ENCODE peak calls at places on chromosomes 7 and 10, in six cellular contexts. One of them, this sample, is unnamed.

GRCh38 chr7:47085491-47086275 is 496.2 kb downstream of the TNS3 start:
- DNase-seq in thyroid gland: no peak
- DNase-seq in K562: no peak
- DNase-seq in testis: no peak
- DNase-seq in IMR-90: peak
- DNase-seq in right lobe of liver: no peak
- DNase-seq in this sample: no peak

GRCh38 chr7:149286811-149287400 is 24.9 kb downstream of the ZNF783 start:
- DNase-seq in testis: no peak
- DNase-seq in K562: no peak
- DNase-seq in thyroid gland: no peak
- DNase-seq in IMR-90: peak
- DNase-seq in right lobe of liver: peak
- DNase-seq in this sample: no peak

GRCh38 chr7:28062197-28062988 is 118.2 kb downstream of the JAZF1 start:
- DNase-seq in testis: peak
- DNase-seq in right lobe of liver: peak
- DNase-seq in IMR-90: peak
- DNase-seq in K562: peak
- DNase-seq in thyroid gland: peak
- DNase-seq in this sample: peak

GRCh38 chr10:85558533-85558932 is 808.1 kb downstream of the GRID1 start:
- DNase-seq in thyroid gland: no peak
- DNase-seq in IMR-90: no peak
- DNase-seq in K562: no peak
- DNase-seq in testis: no peak
- DNase-seq in right lobe of liver: no peak
- DNase-seq in this sample: no peak

GRCh38 chr10:8365935-8366911 is 311.7 kb downstream of the GATA3 start:
- DNase-seq in right lobe of liver: no peak
- DNase-seq in testis: peak
- DNase-seq in IMR-90: peak
- DNase-seq in K562: no peak
- DNase-seq in thyroid gland: no peak
- DNase-seq in this sample: peak

GRCh38 chr7:70595741-70596574 is 536.0 kb upstream of the GALNT17 start:
- DNase-seq in K562: no peak
- DNase-seq in right lobe of liver: peak
- DNase-seq in thyroid gland: peak
- DNase-seq in IMR-90: no peak
- DNase-seq in testis: peak
- DNase-seq in this sample: no peak

GRCh38 chr7:111558948-111559347 is 3.3 kb downstream of the IMMP2L start:
- DNase-seq in right lobe of liver: no peak
- DNase-seq in K562: no peak
- DNase-seq in thyroid gland: no peak
- DNase-seq in testis: no peak
- DNase-seq in IMR-90: peak
- DNase-seq in this sample: no peak

GRCh38 chr10:124990671-124991625 is 49.0 kb downstream of the ZRANB1 start:
- DNase-seq in thyroid gland: no peak
- DNase-seq in testis: no peak
- DNase-seq in K562: no peak
- DNase-seq in right lobe of liver: peak
- DNase-seq in IMR-90: no peak
- DNase-seq in this sample: no peak

GRCh38 chr10:10821926-10822325 is 195.7 kb upstream of the CELF2 start:
- DNase-seq in IMR-90: no peak
- DNase-seq in K562: no peak
- DNase-seq in testis: no peak
- DNase-seq in thyroid gland: no peak
- DNase-seq in right lobe of liver: no peak
- DNase-seq in this sample: no peak

GRCh38 chr10:116444527-116445142 is 17.0 kb downstream of the PNLIPRP3 start:
- DNase-seq in IMR-90: peak
- DNase-seq in testis: peak
- DNase-seq in thyroid gland: no peak
- DNase-seq in K562: peak
- DNase-seq in right lobe of liver: no peak
- DNase-seq in this sample: no peak

GRCh38 chr10:80535671-80536360 is 1.9 kb upstream of the SH2D4B start:
- DNase-seq in thyroid gland: peak
- DNase-seq in K562: peak
- DNase-seq in right lobe of liver: peak
- DNase-seq in IMR-90: no peak
- DNase-seq in testis: peak
- DNase-seq in this sample: no peak

GRCh38 chr10:117486606-117487005 is 55.9 kb upstream of the EMX2 start:
- DNase-seq in IMR-90: no peak
- DNase-seq in right lobe of liver: no peak
- DNase-seq in testis: no peak
- DNase-seq in K562: no peak
- DNase-seq in thyroid gland: no peak
- DNase-seq in this sample: no peak

GRCh38 chr7:4797858-4798705 is 22.7 kb downstream of the AP5Z1 start:
- DNase-seq in thyroid gland: peak
- DNase-seq in IMR-90: peak
- DNase-seq in testis: peak
- DNase-seq in right lobe of liver: peak
- DNase-seq in K562: peak
- DNase-seq in this sample: no peak

GRCh38 chr10:71040890-71041590 is 152.7 kb upstream of the PCBD1 start:
- DNase-seq in IMR-90: no peak
- DNase-seq in K562: no peak
- DNase-seq in testis: no peak
- DNase-seq in thyroid gland: no peak
- DNase-seq in right lobe of liver: no peak
- DNase-seq in this sample: no peak

GRCh38 chr10:87659571-87660483 is at the start of gene PAPSS2:
- DNase-seq in IMR-90: peak
- DNase-seq in right lobe of liver: peak
- DNase-seq in testis: peak
- DNase-seq in K562: no peak
- DNase-seq in thyroid gland: peak
- DNase-seq in this sample: no peak

GRCh38 chr10:86711957-86712708 is 43.8 kb downstream of the LDB3 start:
- DNase-seq in K562: no peak
- DNase-seq in right lobe of liver: peak
- DNase-seq in thyroid gland: peak
- DNase-seq in testis: peak
- DNase-seq in IMR-90: peak
- DNase-seq in this sample: peak

GRCh38 chr10:44316187-44316921 is 68.5 kb downstream of the CXCL12 start:
- DNase-seq in thyroid gland: no peak
- DNase-seq in testis: peak
- DNase-seq in IMR-90: no peak
- DNase-seq in K562: peak
- DNase-seq in right lobe of liver: no peak
- DNase-seq in this sample: peak

GRCh38 chr7:127683776-127684681 is 32.0 kb downstream of the SND1 start:
- DNase-seq in thyroid gland: no peak
- DNase-seq in IMR-90: no peak
- DNase-seq in K562: no peak
- DNase-seq in right lobe of liver: no peak
- DNase-seq in testis: no peak
- DNase-seq in this sample: no peak

GRCh38 chr10:6843477-6843876 is 263.4 kb upstream of the PRKCQ start:
- DNase-seq in thyroid gland: no peak
- DNase-seq in testis: no peak
- DNase-seq in right lobe of liver: no peak
- DNase-seq in K562: peak
- DNase-seq in IMR-90: no peak
- DNase-seq in this sample: no peak

GRCh38 chr7:129433823-129434171 is 435 bp upstream of the STRIP2 start:
- DNase-seq in right lobe of liver: no peak
- DNase-seq in testis: no peak
- DNase-seq in thyroid gland: no peak
- DNase-seq in K562: no peak
- DNase-seq in IMR-90: no peak
- DNase-seq in this sample: peak

GRCh38 chr7:125355899-125356298 is 426.3 kb upstream of the POT1 start:
- DNase-seq in thyroid gland: no peak
- DNase-seq in K562: no peak
- DNase-seq in testis: no peak
- DNase-seq in IMR-90: no peak
- DNase-seq in right lobe of liver: no peak
- DNase-seq in this sample: no peak

GRCh38 chr10:103333934-103334520 is 16.9 kb downstream of the PCGF6 start:
- DNase-seq in right lobe of liver: no peak
- DNase-seq in K562: no peak
- DNase-seq in IMR-90: peak
- DNase-seq in testis: no peak
- DNase-seq in thyroid gland: no peak
- DNase-seq in this sample: no peak

GRCh38 chr10:6409982-6410694 is 169.9 kb downstream of the PRKCQ start:
- DNase-seq in K562: no peak
- DNase-seq in IMR-90: peak
- DNase-seq in testis: peak
- DNase-seq in thyroid gland: no peak
- DNase-seq in right lobe of liver: no peak
- DNase-seq in this sample: peak

GRCh38 chr10:116720241-116721047 is 21.9 kb downstream of the HSPA12A start:
- DNase-seq in right lobe of liver: no peak
- DNase-seq in thyroid gland: no peak
- DNase-seq in testis: no peak
- DNase-seq in IMR-90: no peak
- DNase-seq in K562: no peak
- DNase-seq in this sample: no peak

GRCh38 chr10:92822060-92822634 is 26.2 kb upstream of the EXOC6 start:
- DNase-seq in thyroid gland: no peak
- DNase-seq in right lobe of liver: no peak
- DNase-seq in testis: no peak
- DNase-seq in K562: peak
- DNase-seq in IMR-90: peak
- DNase-seq in this sample: peak

GRCh38 chr10:100999742-101000601 is at the start of gene LZTS2:
- DNase-seq in K562: peak
- DNase-seq in right lobe of liver: no peak
- DNase-seq in thyroid gland: peak
- DNase-seq in IMR-90: no peak
- DNase-seq in testis: no peak
- DNase-seq in this sample: peak

GRCh38 chr10:100998991-100999741 is 442 bp upstream of the LZTS2 start:
- DNase-seq in thyroid gland: peak
- DNase-seq in right lobe of liver: peak
- DNase-seq in K562: peak
- DNase-seq in testis: peak
- DNase-seq in IMR-90: peak
- DNase-seq in this sample: peak

GRCh38 chr10:101002456-101002855 is 2.8 kb downstream of the LZTS2 start:
- DNase-seq in K562: no peak
- DNase-seq in testis: no peak
- DNase-seq in right lobe of liver: no peak
- DNase-seq in IMR-90: no peak
- DNase-seq in thyroid gland: no peak
- DNase-seq in this sample: no peak

GRCh38 chr10:101000602-101000991 is 989 bp downstream of the LZTS2 start:
- DNase-seq in right lobe of liver: no peak
- DNase-seq in thyroid gland: no peak
- DNase-seq in IMR-90: no peak
- DNase-seq in K562: no peak
- DNase-seq in testis: no peak
- DNase-seq in this sample: no peak

GRCh38 chr10:101001225-101002035 is 1.8 kb downstream of the LZTS2 start:
- DNase-seq in thyroid gland: peak
- DNase-seq in testis: peak
- DNase-seq in K562: no peak
- DNase-seq in IMR-90: peak
- DNase-seq in right lobe of liver: peak
- DNase-seq in this sample: peak
- TF ChIP-seq POLR2A in thyroid gland: peak
- TF ChIP-seq POLR2A in testis: no peak
- TF ChIP-seq POLR2A in K562: no peak
- TF ChIP-seq POLR2A in IMR-90: peak
- TF ChIP-seq POLR2A in right lobe of liver: no peak
- TF ChIP-seq POLR2A in this sample: peak

DNA sequence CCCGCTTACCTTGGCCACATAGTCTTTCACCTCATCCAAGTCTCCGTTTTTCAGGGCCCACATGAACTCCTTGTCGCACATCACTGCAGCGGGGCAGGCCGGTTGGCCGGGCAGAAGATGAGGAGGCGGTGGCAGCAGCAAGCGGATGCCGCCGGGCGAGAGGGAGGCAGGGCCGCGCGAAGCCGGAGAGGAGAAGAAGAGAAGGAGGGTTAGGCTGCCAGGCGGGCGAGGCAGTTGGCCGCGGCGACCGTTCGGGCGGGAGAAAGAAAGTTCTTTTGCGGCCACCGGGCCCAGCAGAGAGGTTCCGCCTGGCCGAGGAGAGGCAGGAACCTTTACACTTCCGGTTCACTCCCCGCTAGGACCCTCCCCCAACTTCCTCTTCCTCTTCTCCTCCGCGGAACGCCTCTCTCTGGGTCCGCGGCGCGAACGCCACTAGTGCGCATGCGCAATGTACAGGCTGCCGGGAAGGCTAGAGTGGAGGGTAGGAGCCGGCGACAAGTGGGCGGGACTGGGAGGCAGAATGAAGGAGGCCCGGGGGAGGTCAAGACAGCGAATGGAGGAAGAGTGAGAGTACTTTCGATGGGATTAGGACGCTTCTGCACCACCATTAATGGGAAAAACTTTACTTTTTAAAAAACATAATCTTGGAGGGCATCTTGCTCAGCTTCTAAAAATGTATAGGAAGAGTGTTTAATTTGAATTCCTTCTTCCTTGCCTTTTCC is at the start of gene MTPN:
- DNase-seq in testis: peak
- DNase-seq in thyroid gland: peak
- DNase-seq in right lobe of liver: peak
- DNase-seq in IMR-90: peak
- DNase-seq in K562: peak
- DNase-seq in this sample: peak
- TF ChIP-seq POLR2A in testis: no peak
- TF ChIP-seq POLR2A in thyroid gland: peak
- TF ChIP-seq POLR2A in right lobe of liver: peak
- TF ChIP-seq POLR2A in IMR-90: peak
- TF ChIP-seq POLR2A in K562: peak
- TF ChIP-seq POLR2A in this sample: peak

GRCh38 chr7:159143780-159144755 is 599 bp downstream of the VIPR2 start:
- DNase-seq in right lobe of liver: no peak
- DNase-seq in IMR-90: no peak
- DNase-seq in testis: peak
- DNase-seq in thyroid gland: no peak
- DNase-seq in K562: no peak
- DNase-seq in this sample: no peak
- TF ChIP-seq POLR2A in right lobe of liver: no peak
- TF ChIP-seq POLR2A in IMR-90: no peak
- TF ChIP-seq POLR2A in testis: no peak
- TF ChIP-seq POLR2A in thyroid gland: no peak
- TF ChIP-seq POLR2A in K562: no peak
- TF ChIP-seq POLR2A in this sample: no peak

DNA sequence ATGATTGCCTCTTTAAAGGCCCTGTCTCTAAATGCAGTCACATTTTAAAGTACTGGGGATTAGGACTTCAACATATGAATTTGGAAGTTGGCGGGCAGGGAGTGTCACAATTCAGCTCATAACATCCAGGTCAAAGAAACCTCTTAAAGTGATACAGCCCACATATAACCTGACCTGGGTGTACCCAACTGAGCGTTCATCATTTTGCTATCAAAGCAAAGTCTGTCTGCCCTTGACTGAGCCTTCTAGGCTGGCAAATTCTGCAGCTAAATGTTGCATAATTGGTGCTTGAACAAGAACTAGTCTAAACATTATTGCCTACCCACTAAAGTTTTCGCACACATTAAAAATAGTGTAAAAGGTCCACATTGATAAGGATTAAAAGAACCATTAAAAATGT is 3.7 kb downstream of the MSRB2 start:
- DNase-seq in right lobe of liver: no peak
- DNase-seq in thyroid gland: peak
- DNase-seq in K562: no peak
- DNase-seq in IMR-90: no peak
- DNase-seq in testis: no peak
- DNase-seq in this sample: no peak
- TF ChIP-seq POLR2A in right lobe of liver: no peak
- TF ChIP-seq POLR2A in thyroid gland: no peak
- TF ChIP-seq POLR2A in K562: no peak
- TF ChIP-seq POLR2A in IMR-90: no peak
- TF ChIP-seq POLR2A in testis: no peak
- TF ChIP-seq POLR2A in this sample: no peak